ENCODE peak calls at places on chromosome 2, in nine cellular contexts. S, J, L, X, W, U, Y, E and F are unnamed samples.

GRCh38 chr2:70632966-70633365 is 79.3 kb upstream of the TGFA start:
- DNase-seq in S (no peak), J (no peak), L (no peak), X (no peak), W (no peak), U (no peak), Y (no peak), E (no peak), F (no peak)

GRCh38 chr2:241813806-241814570 is 5.0 kb downstream of the NEU4 start:
- DNase-seq in S (peak), J (no peak), L (peak), X (no peak), W (no peak), U (peak), Y (no peak), E (no peak), F (no peak)

GRCh38 chr2:10289891-10290290 is 12.8 kb upstream of the HPCAL1 start:
- DNase-seq in S (peak), J (no peak), L (peak), X (no peak), W (no peak), U (no peak), Y (peak), E (no peak), F (peak)

GRCh38 chr2:73856214-73856613 is 27.5 kb downstream of the STAMBP start:
- DNase-seq in S (no peak), J (no peak), L (no peak), X (no peak), W (no peak), U (no peak), Y (peak), E (peak), F (peak)

GRCh38 chr2:8219631-8220393 is 462.0 kb upstream of the ID2 start:
- DNase-seq in S (no peak), J (no peak), L (peak), X (no peak), W (peak), U (no peak), Y (no peak), E (no peak), F (no peak)

GRCh38 chr2:54166121-54166773 is 50.8 kb downstream of the ACYP2 start:
- DNase-seq in S (no peak), J (no peak), L (no peak), X (no peak), W (no peak), U (no peak), Y (peak), E (no peak), F (no peak)

GRCh38 chr2:61328707-61329251 is 142.1 kb downstream of the USP34 start:
- DNase-seq in S (peak), J (no peak), L (no peak), X (no peak), W (no peak), U (peak), Y (peak), E (peak), F (no peak)

GRCh38 chr2:9736008-9736407 is 105.2 kb upstream of the YWHAQ start:
- DNase-seq in S (no peak), J (no peak), L (no peak), X (no peak), W (no peak), U (no peak), Y (no peak), E (no peak), F (no peak)

GRCh38 chr2:183229386-183229785 is 105.1 kb downstream of the NUP35 start:
- DNase-seq in S (no peak), J (no peak), L (no peak), X (no peak), W (no peak), U (no peak), Y (peak), E (no peak), F (no peak)

GRCh38 chr2:54122939-54123338 is 7.5 kb downstream of the ACYP2 start:
- DNase-seq in S (no peak), J (no peak), L (no peak), X (peak), W (no peak), U (no peak), Y (peak), E (peak), F (peak)

GRCh38 chr2:128260239-128261138 is 58.2 kb downstream of the HS6ST1 start:
- DNase-seq in S (no peak), J (no peak), L (peak), X (peak), W (no peak), U (peak), Y (peak), E (peak), F (peak)

GRCh38 chr2:238786792-238787490 is 60.9 kb upstream of the TWIST2 start:
- DNase-seq in S (no peak), J (no peak), L (no peak), X (no peak), W (no peak), U (no peak), Y (no peak), E (no peak), F (no peak)

GRCh38 chr2:28643911-28644334 is 107.7 kb upstream of the PPP1CB start:
- DNase-seq in S (no peak), J (no peak), L (no peak), X (no peak), W (no peak), U (no peak), Y (peak), E (peak), F (peak)

GRCh38 chr2:20148411-20148810 is 76.5 kb downstream of the SDC1 start:
- DNase-seq in S (no peak), J (no peak), L (no peak), X (no peak), W (no peak), U (no peak), Y (no peak), E (no peak), F (no peak)

GRCh38 chr2:147364597-147364996 is 480.2 kb upstream of the ACVR2A start:
- DNase-seq in S (no peak), J (no peak), L (no peak), X (no peak), W (no peak), U (no peak), Y (no peak), E (no peak), F (no peak)
- H3K4me3 ChIP-seq in S (no peak), J (no peak), L (no peak), X (no peak), W (no peak), U (no peak), Y (no peak), E (no peak), F (no peak)

GRCh38 chr2:144333144-144333555 is 186.8 kb downstream of the ZEB2 start:
- DNase-seq in S (no peak), J (no peak), L (no peak), X (no peak), W (no peak), U (no peak), Y (no peak), E (no peak), F (no peak)

GRCh38 chr2:144332356-144333143 is 187.4 kb downstream of the ZEB2 start:
- DNase-seq in S (peak), J (peak), L (peak), X (peak), W (peak), U (peak), Y (peak), E (peak), F (peak)

GRCh38 chr2:144330951-144331651 is 188.8 kb downstream of the ZEB2 start:
- DNase-seq in S (peak), J (no peak), L (no peak), X (no peak), W (no peak), U (no peak), Y (peak), E (no peak), F (peak)

GRCh38 chr2:144329472-144329871 is 190.4 kb downstream of the ZEB2 start:
- DNase-seq in S (no peak), J (no peak), L (no peak), X (no peak), W (no peak), U (no peak), Y (no peak), E (no peak), F (no peak)

GRCh38 chr2:144331652-144332355 is 188.1 kb downstream of the ZEB2 start:
- DNase-seq in S (no peak), J (no peak), L (no peak), X (no peak), W (no peak), U (no peak), Y (no peak), E (no peak), F (peak)
- TF ChIP-seq CTCF in S (no peak), J (peak), L (peak), X (peak), W (peak), U (peak), Y (no peak), E (peak), F (peak)

GRCh38 chr2:208025814-208026184 is 472 bp upstream of the PLEKHM3 start:
- DNase-seq in S (peak), J (no peak), L (no peak), X (no peak), W (no peak), U (peak), Y (no peak), E (no peak), F (no peak)

GRCh38 chr2:208020253-208020652 is 5.1 kb downstream of the PLEKHM3 start:
- DNase-seq in S (no peak), J (no peak), L (no peak), X (no peak), W (no peak), U (no peak), Y (no peak), E (no peak), F (no peak)

DNA sequence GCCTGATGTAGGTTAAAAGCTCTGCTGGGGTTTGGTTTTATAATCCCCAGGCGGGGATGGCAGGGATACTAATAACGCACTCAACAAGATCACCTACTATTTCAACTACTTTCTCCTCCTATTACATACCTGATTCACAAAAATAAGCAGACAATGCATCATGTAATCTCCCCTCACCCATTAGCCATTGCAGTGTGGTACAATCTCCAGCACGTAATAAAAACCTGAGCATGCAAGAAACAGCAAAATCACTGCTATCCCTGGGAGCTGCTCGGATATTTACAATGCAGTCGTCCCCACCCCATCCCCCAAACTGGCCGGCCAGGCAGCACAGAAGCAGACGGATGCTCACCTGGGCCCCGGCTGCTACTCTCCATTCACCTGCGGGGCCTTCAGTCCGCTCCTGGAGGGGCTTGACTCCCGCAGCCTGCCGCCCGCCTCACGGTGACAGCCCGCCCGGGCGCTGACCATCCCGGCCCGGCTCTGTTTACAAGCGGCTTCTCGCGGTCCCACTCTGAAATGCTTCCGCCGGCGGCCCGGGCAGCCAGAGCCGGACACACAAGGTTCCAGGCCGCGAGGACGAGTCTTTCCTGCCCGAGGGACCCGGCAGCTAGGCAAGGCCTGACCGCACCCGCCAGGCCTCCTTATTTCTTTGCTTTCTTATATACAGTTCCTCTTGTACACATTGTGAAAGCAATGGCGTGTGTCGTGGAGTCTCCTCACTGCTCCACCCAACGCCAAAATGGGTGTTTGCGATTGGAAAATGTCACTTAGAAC is at the start of gene PLEKHM3:
- DNase-seq in S (peak), J (peak), L (peak), X (peak), W (peak), U (peak), Y (peak), E (peak), F (peak)
- H3K4me3 ChIP-seq in S (peak), J (peak), L (peak), X (peak), W (peak), U (peak), Y (peak), E (peak), F (peak)

GRCh38 chr2:25198209-25198525 is 29.8 kb upstream of the POMC start:
- DNase-seq in S (no peak), J (no peak), L (no peak), X (no peak), W (no peak), U (no peak), Y (no peak), E (no peak), F (no peak)

GRCh38 chr2:25204190-25204838 is 35.9 kb upstream of the POMC start:
- DNase-seq in S (no peak), J (no peak), L (no peak), X (no peak), W (peak), U (no peak), Y (no peak), E (no peak), F (no peak)

GRCh38 chr2:25201794-25202193 is 33.4 kb upstream of the POMC start:
- DNase-seq in S (no peak), J (no peak), L (no peak), X (no peak), W (no peak), U (no peak), Y (no peak), E (no peak), F (no peak)

GRCh38 chr2:25202290-25202689 is 33.9 kb upstream of the POMC start:
- DNase-seq in S (no peak), J (no peak), L (no peak), X (no peak), W (no peak), U (no peak), Y (no peak), E (no peak), F (no peak)

DNA sequence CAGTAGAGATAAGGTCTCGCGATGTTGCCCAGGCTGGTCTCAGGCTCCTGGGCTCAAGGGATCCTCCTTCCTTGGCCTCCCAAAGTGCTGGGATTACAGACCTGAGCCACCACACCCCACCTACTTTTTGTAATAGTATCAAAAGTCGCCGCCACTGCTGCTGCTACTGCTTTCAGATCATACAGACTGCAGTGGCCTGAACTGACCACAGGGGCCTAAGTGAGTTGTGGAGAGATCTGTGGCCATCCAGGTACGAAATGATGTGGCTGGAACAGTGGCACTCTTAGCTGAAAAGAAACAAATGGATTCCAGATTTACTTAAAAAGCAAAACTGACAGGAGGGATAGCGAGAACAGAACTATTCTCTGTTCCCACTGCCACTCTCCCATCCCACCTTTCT is 32.9 kb upstream of the POMC start:
- DNase-seq in S (no peak), J (no peak), L (no peak), X (no peak), W (no peak), U (no peak), Y (no peak), E (no peak), F (no peak)
- TF ChIP-seq CTCF in S (peak), J (peak), L (no peak), X (no peak), W (peak), U (peak), Y (peak), E (peak), F (peak)

GRCh38 chr2:152354909-152355308 is 19.9 kb downstream of the FMNL2 start:
- DNase-seq in S (no peak), J (no peak), L (no peak), X (no peak), W (no peak), U (no peak), Y (peak), E (no peak), F (peak)
- H3K4me3 ChIP-seq in S (no peak), J (no peak), L (no peak), X (no peak), W (no peak), U (no peak), Y (no peak), E (no peak), F (no peak)

GRCh38 chr2:165410231-165410630 is 59.3 kb upstream of the CSRNP3 start:
- DNase-seq in S (no peak), J (no peak), L (no peak), X (no peak), W (no peak), U (no peak), Y (no peak), E (no peak), F (no peak)

GRCh38 chr2:165402142-165402541 is 67.4 kb upstream of the CSRNP3 start:
- DNase-seq in S (no peak), J (no peak), L (no peak), X (no peak), W (no peak), U (no peak), Y (no peak), E (no peak), F (peak)

GRCh38 chr2:165408191-165408590 is 61.3 kb upstream of the CSRNP3 start:
- DNase-seq in S (no peak), J (no peak), L (no peak), X (no peak), W (no peak), U (no peak), Y (no peak), E (peak), F (no peak)

GRCh38 chr2:165407464-165407863 is 62.0 kb upstream of the CSRNP3 start:
- DNase-seq in S (no peak), J (no peak), L (no peak), X (no peak), W (no peak), U (no peak), Y (no peak), E (no peak), F (no peak)

GRCh38 chr2:165406053-165406628 is 63.4 kb upstream of the CSRNP3 start:
- DNase-seq in S (no peak), J (no peak), L (no peak), X (no peak), W (no peak), U (no peak), Y (peak), E (no peak), F (no peak)
- TF ChIP-seq CTCF in S (no peak), J (no peak), L (no peak), X (no peak), W (no peak), U (no peak), Y (no peak), E (no peak), F (no peak)

GRCh38 chr2:65566617-65567016 is 134.2 kb upstream of the SPRED2 start:
- DNase-seq in S (no peak), J (no peak), L (no peak), X (no peak), W (no peak), U (no peak), Y (peak), E (no peak), F (no peak)
- H3K4me3 ChIP-seq in S (no peak), J (no peak), L (no peak), X (no peak), W (no peak), U (no peak), Y (peak), E (no peak), F (no peak)

GRCh38 chr2:95121495-95122196 is at the start of gene MRPS5:
- DNase-seq in S (peak), J (peak), L (peak), X (peak), W (peak), U (peak), Y (peak), E (peak), F (peak)

GRCh38 chr2:95122197-95122551 is 566 bp upstream of the MRPS5 start:
- DNase-seq in S (no peak), J (no peak), L (no peak), X (no peak), W (no peak), U (no peak), Y (no peak), E (no peak), F (no peak)

GRCh38 chr2:95115418-95115817 is 6.2 kb downstream of the MRPS5 start:
- DNase-seq in S (peak), J (peak), L (peak), X (peak), W (peak), U (peak), Y (peak), E (no peak), F (peak)

DNA sequence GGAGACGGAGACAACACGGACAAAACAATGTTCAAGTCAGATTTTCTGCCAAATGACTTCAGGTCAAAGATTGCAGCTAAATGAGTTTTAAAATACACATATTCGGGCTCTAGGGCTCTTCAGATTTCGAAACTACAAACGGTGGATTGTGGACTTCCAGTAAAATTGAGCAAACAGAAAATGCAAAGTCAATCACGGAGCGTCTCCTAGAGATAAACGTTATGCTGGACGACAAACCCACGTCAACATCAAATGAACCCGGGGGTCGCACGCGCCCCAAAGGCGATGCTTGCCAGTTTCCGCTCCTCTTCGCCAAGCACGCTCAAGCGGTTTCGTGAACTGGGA is 486 bp downstream of the MRPS5 start:
- DNase-seq in S (no peak), J (no peak), L (no peak), X (no peak), W (no peak), U (no peak), Y (no peak), E (no peak), F (peak)
- TF ChIP-seq CTCF in S (no peak), J (no peak), L (no peak), X (no peak), W (no peak), U (no peak), Y (no peak), E (no peak), F (no peak)

DNA sequence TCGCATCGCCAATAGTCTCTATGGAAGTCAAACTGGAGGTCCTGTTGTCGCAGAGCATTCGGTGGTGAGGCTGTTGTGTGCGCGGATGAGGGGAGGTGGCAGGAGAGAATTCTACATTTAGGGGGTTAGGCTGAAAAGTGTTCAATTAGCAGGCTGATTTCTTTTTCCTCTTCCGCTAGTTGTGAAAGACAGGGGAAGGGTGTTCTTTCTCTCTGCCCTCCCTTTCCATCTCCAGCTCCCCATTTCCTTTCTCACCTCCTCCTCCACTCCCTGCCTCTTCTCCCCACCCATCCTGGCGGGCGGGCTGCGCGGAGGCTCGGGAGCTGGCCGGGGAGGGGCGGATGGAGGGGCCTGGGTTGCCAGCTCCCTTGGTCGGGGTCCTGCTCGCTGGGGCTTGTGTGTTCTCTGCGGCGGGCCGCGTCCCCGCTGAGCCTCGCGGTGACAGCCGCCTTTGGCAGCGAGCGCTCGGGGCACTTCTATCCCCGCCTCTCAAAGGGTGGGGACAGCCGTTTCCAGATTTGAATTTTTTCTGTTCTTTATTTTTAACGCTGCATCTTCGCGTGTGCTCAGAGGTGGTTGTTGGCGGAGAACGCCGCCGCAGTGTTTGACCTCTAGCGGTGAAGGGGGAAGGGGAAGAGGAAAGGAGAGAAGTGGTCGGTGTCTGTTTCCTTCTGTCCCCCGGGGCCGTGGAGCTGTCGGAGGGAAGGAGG is 3.6 kb downstream of the SOX11 start:
- DNase-seq in S (no peak), J (peak), L (no peak), X (no peak), W (no peak), U (no peak), Y (no peak), E (no peak), F (no peak)
- H3K4me3 ChIP-seq in S (no peak), J (peak), L (peak), X (no peak), W (peak), U (peak), Y (peak), E (peak), F (no peak)